ENCODE peak calls at places on chromosomes 16 and 17, in six cellular contexts. B is aorta, Q is GM23248, Z is sigmoid colon, T is uterus, I is tibial artery. F is an unnamed sample. For H3K9me3, the result is how much of the 10 kb centered on the place peaks cover.

GRCh38 chr16:26645629-26646028 is 421.1 kb upstream of the C16orf82 start:
- DNase-seq in B (no peak), Q (peak), Z (no peak), T (no peak), I (no peak), F (peak)

GRCh38 chr16:15672514-15673167 is 22.6 kb downstream of the NDE1 start:
- DNase-seq in B (peak), Q (peak), Z (peak), T (peak), I (peak), F (no peak)

GRCh38 chr17:65231662-65232335 is 94.6 kb downstream of the RGS9 start:
- DNase-seq in B (no peak), Q (peak), Z (no peak), T (no peak), I (no peak), F (peak)

GRCh38 chr16:47320546-47321315 is 140.1 kb downstream of the ITFG1 start:
- DNase-seq in B (no peak), Q (peak), Z (no peak), T (no peak), I (no peak), F (no peak)

GRCh38 chr17:333626-334396 is 18.8 kb downstream of the RPH3AL start:
- DNase-seq in B (peak), Q (no peak), Z (peak), T (peak), I (peak), F (peak)

GRCh38 chr16:55685973-55686372 is 30.2 kb downstream of the SLC6A2 start:
- DNase-seq in B (no peak), Q (no peak), Z (no peak), T (no peak), I (no peak), F (no peak)

GRCh38 chr17:32495347-32496253 is 8.8 kb downstream of the CDK5R1 start:
- DNase-seq in B (peak), Q (peak), Z (peak), T (no peak), I (peak), F (peak)

GRCh38 chr16:28063047-28063521 is 430 bp downstream of the GSG1L start:
- DNase-seq in B (no peak), Q (peak), Z (no peak), T (no peak), I (no peak), F (peak)

GRCh38 chr17:73725794-73726193 is 81.5 kb upstream of the SDK2 start:
- DNase-seq in B (peak), Q (no peak), Z (no peak), T (no peak), I (no peak), F (no peak)

GRCh38 chr16:739560-740458 is 988 bp downstream of the CIAO3 start:
- DNase-seq in B (no peak), Q (no peak), Z (no peak), T (no peak), I (no peak), F (no peak)

GRCh38 chr16:66604376-66605176 is at the start of gene CMTM3:
- DNase-seq in B (peak), Q (peak), Z (peak), T (peak), I (peak), F (peak)

GRCh38 chr16:42069-42457 is 11.3 kb downstream of the POLR3K start:
- DNase-seq in B (no peak), Q (no peak), Z (no peak), T (no peak), I (no peak), F (no peak)

GRCh38 chr16:14616280-14616679 is 13.8 kb downstream of the PARN start:
- DNase-seq in B (no peak), Q (no peak), Z (no peak), T (no peak), I (no peak), F (no peak)

GRCh38 chr17:13031718-13032350 is 14.0 kb upstream of the ELAC2 start:
- DNase-seq in B (no peak), Q (peak), Z (peak), T (peak), I (no peak), F (peak)

GRCh38 chr17:61687769-61688168 is 96.8 kb upstream of the NACA2 start:
- DNase-seq in B (no peak), Q (no peak), Z (no peak), T (no peak), I (no peak), F (no peak)

GRCh38 chr16:14961405-14962186 is 13.2 kb upstream of the PDXDC1 start:
- DNase-seq in B (no peak), Q (no peak), Z (no peak), T (no peak), I (peak), F (no peak)

GRCh38 chr16:4496305-4496704 is 20.1 kb downstream of the HMOX2 start:
- DNase-seq in B (no peak), Q (peak), Z (no peak), T (no peak), I (no peak), F (no peak)

GRCh38 chr16:23092072-23092800 is 57.0 kb downstream of the USP31 start:
- DNase-seq in B (no peak), Q (no peak), Z (no peak), T (no peak), I (no peak), F (no peak)

GRCh38 chr17:49739662-49740271 is 24.2 kb downstream of the FAM117A start:
- DNase-seq in B (peak), Q (no peak), Z (peak), T (peak), I (peak), F (no peak)

GRCh38 chr17:75645501-75645888 is 12.3 kb downstream of the SMIM5 start:
- DNase-seq in B (peak), Q (no peak), Z (peak), T (no peak), I (no peak), F (no peak)

GRCh38 chr17:42985225-42985624 is 4.9 kb downstream of the RUNDC1 start:
- DNase-seq in B (no peak), Q (no peak), Z (no peak), T (no peak), I (no peak), F (no peak)

GRCh38 chr16:19644877-19645276 is 73.2 kb downstream of the KNOP1 start:
- DNase-seq in B (no peak), Q (no peak), Z (peak), T (peak), I (no peak), F (no peak)

GRCh38 chr17:38619451-38619795 is 13.7 kb upstream of the SRCIN1 start:
- DNase-seq in B (no peak), Q (no peak), Z (peak), T (no peak), I (no peak), F (no peak)

GRCh38 chr17:66523378-66524174 is 221.2 kb downstream of the PRKCA start:
- DNase-seq in B (no peak), Q (peak), Z (no peak), T (peak), I (no peak), F (no peak)

GRCh38 chr16:4452674-4453073 is 21.8 kb downstream of the NMRAL1 start:
- DNase-seq in B (no peak), Q (no peak), Z (no peak), T (no peak), I (no peak), F (no peak)

GRCh38 chr17:50117202-50118040 is 12.5 kb downstream of the SAMD14 start:
- DNase-seq in B (peak), Q (peak), Z (no peak), T (no peak), I (peak), F (peak)

GRCh38 chr16:77881355-77882003 is 93.1 kb downstream of the VAT1L start:
- DNase-seq in B (no peak), Q (peak), Z (no peak), T (no peak), I (no peak), F (no peak)

GRCh38 chr17:73393962-73394361 is 82.2 kb upstream of the CDC42EP4 start:
- DNase-seq in B (peak), Q (peak), Z (no peak), T (no peak), I (no peak), F (no peak)

GRCh38 chr16:20884240-20884556 is 16.0 kb downstream of the DCUN1D3 start:
- DNase-seq in B (no peak), Q (peak), Z (no peak), T (peak), I (no peak), F (no peak)

GRCh38 chr17:7063518-7064094 is 16.4 kb downstream of the CLEC10A start:
- DNase-seq in B (no peak), Q (peak), Z (no peak), T (no peak), I (no peak), F (no peak)

GRCh38 chr16:84062734-84063640 is 20.4 kb upstream of the SLC38A8 start:
- DNase-seq in B (peak), Q (peak), Z (peak), T (peak), I (peak), F (peak)

GRCh38 chr16:2950773-2951172 is 13.3 kb upstream of the KREMEN2 start:
- DNase-seq in B (no peak), Q (no peak), Z (no peak), T (no peak), I (no peak), F (no peak)

GRCh38 chr16:7613518-7613917 is 280.9 kb downstream of the RBFOX1 start:
- DNase-seq in B (no peak), Q (no peak), Z (no peak), T (no peak), I (no peak), F (no peak)

GRCh38 chr16:67246081-67246944 is 968 bp downstream of the FHOD1 start:
- DNase-seq in B (peak), Q (peak), Z (peak), T (peak), I (peak), F (peak)

GRCh38 chr17:31663576-31663975 is 195.5 kb downstream of the COPRS start:
- DNase-seq in B (no peak), Q (peak), Z (no peak), T (no peak), I (no peak), F (no peak)

GRCh38 chr16:5350118-5350517 is 252.5 kb upstream of the EEF2KMT start:
- DNase-seq in B (no peak), Q (no peak), Z (no peak), T (no peak), I (no peak), F (peak)

DNA sequence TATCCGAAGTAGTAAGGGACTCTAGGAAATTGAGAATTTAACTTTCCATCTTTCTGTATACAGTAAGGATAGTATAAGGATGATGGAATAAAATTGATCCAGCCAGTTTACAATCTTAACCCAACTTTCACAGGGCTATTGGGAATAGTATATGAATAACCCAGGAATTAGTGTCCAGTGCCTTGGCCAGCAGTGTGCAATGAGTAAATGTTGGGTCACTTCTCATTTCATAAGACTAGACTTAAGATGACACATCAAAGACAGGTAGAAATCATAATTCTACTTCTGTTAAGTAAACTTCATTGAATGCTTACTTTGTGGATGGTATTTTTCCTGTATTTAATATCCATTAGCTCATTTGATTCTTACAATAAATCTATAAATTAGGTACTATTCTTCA is 949.6 kb upstream of the GOT2 start:
- DNase-seq in B (no peak), Q (peak), Z (no peak), T (no peak), I (no peak), F (no peak)
- H3K9me3 ChIP-seq in B (under half), Q (under half), Z (under half), T (under half), I (under half), F (under half)

DNA sequence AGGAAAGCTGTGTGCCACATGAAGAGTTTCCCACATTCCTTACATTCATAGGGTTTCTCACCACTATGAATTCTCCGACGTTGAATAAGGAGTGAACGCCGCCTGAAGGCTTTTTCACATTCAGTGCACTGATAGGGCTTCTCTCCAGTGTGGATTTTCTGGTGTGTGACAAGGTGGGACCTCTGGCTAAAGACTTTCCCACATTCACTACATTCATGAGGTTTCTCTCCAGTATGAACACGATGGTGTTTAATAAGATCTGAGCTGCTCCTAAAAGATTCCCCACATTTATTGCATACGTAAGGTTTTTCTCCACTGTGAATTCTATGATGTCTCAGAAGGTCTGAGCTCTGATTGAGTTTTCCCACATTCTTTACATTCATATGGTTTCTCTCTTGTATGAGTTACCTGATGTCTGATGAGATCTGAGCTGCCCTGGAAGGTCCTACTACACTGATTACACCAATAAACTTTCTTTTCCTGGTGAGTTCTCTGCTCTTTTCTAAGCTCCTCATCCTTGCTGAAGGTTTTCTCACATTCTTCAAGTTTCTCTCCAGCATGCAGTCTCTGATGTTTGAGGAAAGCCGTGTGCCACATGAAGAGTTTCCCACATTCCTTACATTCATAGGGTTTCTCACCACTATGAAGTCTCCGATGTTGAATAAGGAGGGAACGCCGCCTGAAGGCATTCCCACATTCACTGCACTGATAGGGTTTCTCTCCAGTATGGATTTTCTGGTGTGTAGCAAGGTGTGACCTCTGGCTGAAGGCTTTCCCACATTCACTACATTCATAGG is 10.0 kb downstream of the ZNF594 start:
- DNase-seq in B (no peak), Q (no peak), Z (no peak), T (no peak), I (no peak), F (no peak)
- H3K9me3 ChIP-seq in B (under half), Q (under half), Z (half or more), T (half or more), I (half or more), F (half or more)

GRCh38 chr17:54451051-54451450 is 449.6 kb upstream of the TOM1L1 start:
- DNase-seq in B (no peak), Q (no peak), Z (no peak), T (no peak), I (no peak), F (no peak)

GRCh38 chr17:54455251-54455868 is 445.3 kb upstream of the TOM1L1 start:
- DNase-seq in B (no peak), Q (no peak), Z (no peak), T (no peak), I (no peak), F (no peak)

GRCh38 chr17:54452666-54453348 is 447.8 kb upstream of the TOM1L1 start:
- DNase-seq in B (no peak), Q (peak), Z (no peak), T (no peak), I (no peak), F (no peak)
- H3K9me3 ChIP-seq in B (under half), Q (under half), Z (under half), T (under half), I (under half), F (under half)

DNA sequence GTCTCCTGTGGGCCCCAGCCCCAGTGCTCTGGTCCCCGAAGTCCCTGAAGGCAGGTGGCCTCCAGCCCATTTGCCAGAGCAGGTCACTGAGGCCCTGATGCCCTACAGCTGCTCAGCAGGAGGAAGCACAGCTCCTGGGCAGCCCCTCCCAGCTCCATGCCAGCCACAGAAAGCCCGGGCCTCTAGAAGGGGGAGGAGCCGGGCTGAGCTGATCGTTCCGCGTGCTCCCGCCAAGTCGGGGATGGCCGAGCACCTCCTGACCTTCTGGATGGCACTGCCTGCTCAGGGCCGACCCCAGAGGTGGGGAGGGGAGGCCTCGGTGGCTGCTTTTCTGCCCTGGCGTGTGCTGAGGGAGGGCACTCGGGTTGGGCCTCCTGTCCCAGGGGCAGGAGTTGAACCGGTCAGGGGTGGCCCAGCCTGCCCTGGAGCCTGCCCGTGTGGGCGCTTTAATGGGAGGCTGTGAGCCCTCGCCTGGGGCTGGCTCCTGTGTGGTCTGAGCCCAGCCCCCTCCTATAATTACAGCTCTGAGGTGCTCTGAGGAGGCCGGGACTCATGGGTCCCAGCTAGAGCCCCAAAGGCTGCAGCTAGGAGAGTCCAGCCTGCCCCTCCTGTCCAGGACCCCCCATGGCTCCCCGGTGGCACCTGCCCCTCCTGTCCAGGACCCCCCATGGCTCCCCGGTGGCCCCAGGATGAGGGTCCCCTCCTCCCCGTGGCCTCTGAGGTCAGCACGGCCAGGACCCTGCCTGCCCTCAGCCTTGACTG is 29.7 kb downstream of the ZFPM1 start:
- DNase-seq in B (no peak), Q (no peak), Z (no peak), T (no peak), I (no peak), F (peak)
- H3K9me3 ChIP-seq in B (under half), Q (under half), Z (under half), T (under half), I (under half), F (under half)

DNA sequence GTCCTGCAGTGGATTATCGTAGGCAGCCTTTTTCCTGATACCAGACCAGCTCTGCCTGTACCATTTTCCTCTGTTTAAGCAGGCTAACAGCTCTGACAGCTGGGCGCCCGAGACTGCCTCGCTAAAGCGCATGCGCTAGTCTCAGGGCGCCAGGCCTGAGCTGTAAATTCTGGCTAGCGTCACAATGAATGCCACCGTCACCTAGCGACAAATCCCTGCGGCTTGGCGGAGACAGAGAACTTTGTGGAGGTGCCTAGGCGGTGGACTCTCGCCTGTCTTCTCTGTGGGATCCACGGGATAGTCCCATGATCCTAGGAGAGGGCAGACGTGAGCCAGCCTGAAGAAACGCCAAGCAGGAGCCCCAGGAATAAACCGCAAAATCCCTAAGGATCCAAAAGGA is 573.9 kb downstream of the KCNJ18 start:
- DNase-seq in B (peak), Q (peak), Z (no peak), T (no peak), I (no peak), F (no peak)
- H3K9me3 ChIP-seq in B (under half), Q (under half), Z (under half), T (under half), I (under half), F (under half)

GRCh38 chr16:75160386-75160785 is 12.1 kb downstream of the ZFP1 start:
- DNase-seq in B (no peak), Q (no peak), Z (no peak), T (no peak), I (no peak), F (no peak)
- H3K9me3 ChIP-seq in B (under half), Q (under half), Z (under half), T (under half), I (under half), F (under half)

DNA sequence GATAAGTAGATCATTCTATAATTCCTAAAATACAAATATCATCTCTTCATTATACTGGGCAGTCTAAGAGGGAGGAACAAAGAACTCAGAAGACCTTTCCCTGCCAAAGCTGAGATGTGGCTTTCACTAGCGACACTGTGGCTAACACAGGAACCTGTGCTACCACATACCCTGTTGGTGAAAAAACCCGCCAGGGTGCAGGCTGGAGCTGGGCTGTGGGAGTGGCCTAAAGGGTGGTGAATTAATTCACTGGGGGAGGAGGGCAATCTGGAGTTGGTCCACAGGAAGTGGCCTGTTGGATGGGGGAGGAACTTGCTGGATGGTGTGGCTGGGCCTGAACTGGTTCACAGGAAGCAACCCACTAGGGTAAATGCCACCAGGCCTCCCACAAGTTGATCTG is 7.4 kb downstream of the ZNF594 start:
- DNase-seq in B (no peak), Q (no peak), Z (no peak), T (no peak), I (no peak), F (no peak)
- H3K9me3 ChIP-seq in B (under half), Q (under half), Z (half or more), T (half or more), I (under half), F (half or more)

GRCh38 chr17:70855401-70856054 is 686.2 kb downstream of the KCNJ2 start:
- DNase-seq in B (no peak), Q (peak), Z (no peak), T (no peak), I (no peak), F (no peak)
- H3K9me3 ChIP-seq in B (under half), Q (under half), Z (under half), T (under half), I (under half), F (under half)

DNA sequence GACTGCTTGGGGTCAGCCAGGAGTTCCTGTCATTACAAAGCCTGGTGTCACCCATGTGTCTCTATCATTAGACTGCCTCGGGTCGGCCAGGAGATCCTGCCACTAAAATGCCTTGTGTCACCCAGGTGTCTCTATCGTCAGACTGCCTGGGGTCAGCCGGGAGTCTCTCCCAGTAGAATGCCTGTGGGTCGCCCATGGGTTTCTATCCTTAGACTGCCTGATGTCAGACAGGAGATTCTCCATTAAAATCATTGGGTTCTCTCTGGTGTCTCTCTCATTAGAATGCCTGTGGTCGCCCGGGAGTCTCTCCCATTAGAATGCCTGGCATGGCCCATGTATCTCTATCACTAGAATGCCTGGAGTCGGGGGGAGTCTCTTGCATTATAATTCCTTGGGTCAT is 2231.0 kb downstream of the TP53TG3F start:
- DNase-seq in B (no peak), Q (no peak), Z (no peak), T (no peak), I (peak), F (no peak)
- H3K9me3 ChIP-seq in B (under half), Q (under half), Z (under half), T (under half), I (under half), F (under half)

F was measured in neural progenitor cell.